ENCODE peak calls at places on chromosomes 5 and 9, in four cellular contexts. H, N, I and J are unnamed samples.

GRCh38 chr9:129836342-129837007 is 1.2 kb downstream of the USP20 start:
- DNase-seq in H (peak), N (no peak), I (no peak), J (no peak)

GRCh38 chr5:167845952-167846351 is 445.5 kb upstream of the WWC1 start:
- DNase-seq in H (no peak), N (no peak), I (no peak), J (no peak)

GRCh38 chr5:16600397-16600796 is 16.4 kb downstream of the RETREG1 start:
- DNase-seq in H (peak), N (no peak), I (peak), J (no peak)

GRCh38 chr5:136981936-136982335 is 517.2 kb downstream of the SPOCK1 start:
- DNase-seq in H (no peak), N (no peak), I (no peak), J (no peak)

GRCh38 chr5:131536211-131536826 is 98.7 kb downstream of the RAPGEF6 start:
- DNase-seq in H (no peak), N (peak), I (no peak), J (no peak)

GRCh38 chr5:81718300-81718699 is 32.6 kb downstream of the SSBP2 start:
- DNase-seq in H (no peak), N (no peak), I (no peak), J (no peak)

GRCh38 chr5:169641253-169641652 is 4.2 kb downstream of the DOCK2 start:
- DNase-seq in H (no peak), N (peak), I (no peak), J (peak)

GRCh38 chr5:124996764-124997077 is 250.3 kb upstream of the ZNF608 start:
- DNase-seq in H (no peak), N (peak), I (no peak), J (no peak)

GRCh38 chr9:113233146-113233545 is 11.8 kb downstream of the SLC31A1 start:
- DNase-seq in H (no peak), N (no peak), I (no peak), J (no peak)

GRCh38 chr5:135976216-135976615 is 21.4 kb upstream of the LECT2 start:
- DNase-seq in H (no peak), N (no peak), I (no peak), J (no peak)

GRCh38 chr5:96483878-96484277 is 50.8 kb upstream of the PCSK1 start:
- DNase-seq in H (no peak), N (peak), I (no peak), J (peak)

GRCh38 chr5:40502045-40502444 is 177.7 kb upstream of the PTGER4 start:
- DNase-seq in H (no peak), N (no peak), I (no peak), J (no peak)

GRCh38 chr9:97668485-97668884 is 28.7 kb downstream of the XPA start:
- DNase-seq in H (no peak), N (no peak), I (no peak), J (no peak)

GRCh38 chr9:127828262-127829031 is 25.8 kb downstream of the FPGS start:
- DNase-seq in H (peak), N (peak), I (peak), J (peak)
- TF ChIP-seq CTCF in H (no peak), N (no peak), I (no peak), J (no peak)

GRCh38 chr5:34534237-34535108 is 121.7 kb upstream of the RAI14 start:
- DNase-seq in H (no peak), N (peak), I (no peak), J (no peak)
- H3K27ac ChIP-seq in H (no peak), N (peak), I (peak), J (no peak)

GRCh38 chr5:111146053-111146452 is 53.9 kb downstream of the WDR36 start:
- DNase-seq in H (no peak), N (no peak), I (no peak), J (no peak)

GRCh38 chr5:111144352-111144930 is 52.3 kb downstream of the WDR36 start:
- DNase-seq in H (no peak), N (no peak), I (no peak), J (no peak)

GRCh38 chr5:111143910-111144309 is 51.8 kb downstream of the WDR36 start:
- DNase-seq in H (no peak), N (peak), I (no peak), J (peak)

GRCh38 chr5:111147502-111147901 is 55.4 kb downstream of the WDR36 start:
- DNase-seq in H (no peak), N (no peak), I (no peak), J (no peak)

GRCh38 chr5:111142932-111143331 is 50.8 kb downstream of the WDR36 start:
- DNase-seq in H (no peak), N (no peak), I (no peak), J (no peak)
- TF ChIP-seq CTCF in H (no peak), N (no peak), I (no peak), J (no peak)

GRCh38 chr9:95213102-95213501 is 104.4 kb downstream of the FANCC start:
- DNase-seq in H (no peak), N (no peak), I (no peak), J (no peak)

GRCh38 chr9:95217936-95218335 is 99.6 kb downstream of the FANCC start:
- DNase-seq in H (no peak), N (no peak), I (no peak), J (no peak)

GRCh38 chr9:95211028-95211427 is 106.5 kb downstream of the FANCC start:
- DNase-seq in H (no peak), N (no peak), I (no peak), J (no peak)

GRCh38 chr9:95218790-95219189 is 98.7 kb downstream of the FANCC start:
- DNase-seq in H (no peak), N (no peak), I (no peak), J (no peak)

GRCh38 chr9:95215368-95215898 is 102.1 kb downstream of the FANCC start:
- DNase-seq in H (no peak), N (no peak), I (no peak), J (no peak)
- H3K27ac ChIP-seq in H (no peak), N (no peak), I (no peak), J (no peak)